ENCODE peak calls at places on chromosomes 13 and 19, in four cellular contexts. E is K562, T is SK-N-SH, K is GM12878. C is an unnamed sample.

GRCh38 chr19:53076984-53077383 is 26.2 kb downstream of the ZNF160 start:
- DNase-seq in T (peak; percentile 72), E (peak; percentile 20), K (no peak), C (peak; percentile 91)

GRCh38 chr19:13850910-13851753 is 25.8 kb upstream of the NANOS3 start:
- DNase-seq in T (peak; percentile 42), E (peak; percentile 76), K (no peak), C (no peak)

GRCh38 chr19:43765109-43765876 is 10.5 kb upstream of the SMG9 start:
- DNase-seq in E (peak; percentile 37), T (no peak), K (peak; percentile 95), C (no peak)

GRCh38 chr13:21671793-21672680 is 1.2 kb downstream of the FGF9 start:
- DNase-seq in K (no peak), T (peak; percentile 31), E (no peak), C (no peak)

GRCh38 chr19:2474232-2475017 is 1.5 kb upstream of the GADD45B start:
- DNase-seq in T (peak; percentile 95), E (peak; percentile 87), K (no peak), C (peak; percentile 92)

GRCh38 chr13:23871616-23872220 is 17.5 kb downstream of the MIPEP start:
- DNase-seq in T (peak; percentile 46), E (peak; percentile 12), K (no peak), C (no peak)

GRCh38 chr19:43901395-43902390 is 33.4 kb downstream of the ZNF45 start:
- DNase-seq in K (peak; percentile 61), E (peak; percentile 77), T (peak; percentile 78), C (peak; percentile 79)

GRCh38 chr19:29404015-29404414 is 121.8 kb upstream of the VSTM2B start:
- DNase-seq in E (no peak), K (no peak), T (no peak), C (no peak)

GRCh38 chr19:46610851-46611770 is 10.0 kb downstream of the CALM3 start:
- DNase-seq in K (no peak), E (no peak), T (peak; percentile 10), C (peak; percentile 8)

GRCh38 chr13:27658569-27658968 is 36.9 kb downstream of the POLR1D start:
- DNase-seq in T (no peak), E (no peak), K (no peak), C (no peak)

GRCh38 chr13:103694033-103694432 is 627.8 kb upstream of the SLC10A2 start:
- DNase-seq in K (no peak), T (no peak), E (no peak), C (peak; percentile 23)

GRCh38 chr19:34310494-34310981 is 54.5 kb upstream of the GPI start:
- DNase-seq in T (no peak), E (no peak), K (no peak), C (no peak)

GRCh38 chr13:33176526-33176925 is 109.0 kb downstream of the STARD13 start:
- DNase-seq in T (no peak), K (no peak), E (no peak), C (no peak)

GRCh38 chr13:44306401-44307192 is 67.0 kb upstream of the SERP2 start:
- DNase-seq in K (no peak), T (no peak), E (no peak), C (peak; percentile 38)

GRCh38 chr13:76035711-76036110 is 399.6 kb downstream of the LMO7 start:
- DNase-seq in K (no peak), E (no peak), T (no peak), C (no peak)

GRCh38 chr13:75877092-75877491 is 241.0 kb downstream of the LMO7 start:
- DNase-seq in E (no peak), K (no peak), T (no peak), C (no peak)

GRCh38 chr19:54179921-54180452 is 7.0 kb upstream of the TMC4 start:
- DNase-seq in T (peak; percentile 66), K (no peak), E (peak; percentile 25), C (peak; percentile 94)

GRCh38 chr13:105334211-105334610 is 1201.3 kb downstream of the EFNB2 start:
- DNase-seq in E (no peak), K (no peak), T (no peak), C (no peak)

GRCh38 chr13:64938660-64939059 is 2291.5 kb downstream of the PCDH9 start:
- DNase-seq in K (no peak), E (no peak), T (no peak), C (no peak)

GRCh38 chr19:1169921-1170885 is 3.9 kb downstream of the SBNO2 start:
- DNase-seq in T (peak; percentile 87), E (no peak), K (no peak), C (peak; percentile 14)

GRCh38 chr13:73268306-73268705 is 209.5 kb downstream of the KLF5 start:
- DNase-seq in T (no peak), E (no peak), K (no peak), C (no peak)

GRCh38 chr19:55152017-55152416 is 3.0 kb upstream of the TNNT1 start:
- DNase-seq in K (no peak), E (no peak), T (no peak), C (no peak)

GRCh38 chr13:20815469-20815868 is 41.7 kb upstream of the EEF1AKMT1 start:
- DNase-seq in E (no peak), K (no peak), T (no peak), C (no peak)

GRCh38 chr19:16661480-16662034 is 618 bp downstream of the TMEM38A start:
- DNase-seq in E (peak; percentile 26), K (no peak), T (peak; percentile 36), C (peak; percentile 54)

GRCh38 chr13:86907116-86907515 is 764.1 kb upstream of the SLITRK5 start:
- DNase-seq in T (no peak), K (no peak), E (no peak), C (no peak)

GRCh38 chr13:98780451-98780850 is 28.0 kb upstream of the SLC15A1 start:
- DNase-seq in K (no peak), T (no peak), E (no peak), C (no peak)

GRCh38 chr13:39835253-39835652 is 179.8 kb downstream of the COG6 start:
- DNase-seq in T (no peak), K (no peak), E (no peak), C (no peak)

GRCh38 chr13:113941571-113942191 is 32.2 kb downstream of the C13orf46 start:
- DNase-seq in E (no peak), T (peak; percentile 20), K (no peak), C (no peak)

GRCh38 chr13:72463561-72463960 is 263.9 kb downstream of the MZT1 start:
- DNase-seq in K (no peak), T (no peak), E (no peak), C (no peak)

GRCh38 chr19:28793391-28794168 is 419.4 kb downstream of the UQCRFS1 start:
- DNase-seq in T (no peak), E (no peak), K (no peak), C (peak; percentile 51)

GRCh38 chr13:113860579-113861432 is 3.1 kb downstream of the GAS6 start:
- DNase-seq in K (no peak), T (no peak), E (peak; percentile 73), C (peak; percentile 80)

GRCh38 chr13:58994778-58995177 is 1169.0 kb downstream of the DIAPH3 start:
- DNase-seq in K (no peak), E (no peak), T (no peak), C (no peak)

GRCh38 chr13:32752997-32753606 is 166.8 kb downstream of the PDS5B start:
- DNase-seq in E (no peak), T (no peak), K (no peak), C (no peak)

GRCh38 chr13:42930136-42930535 is 61.9 kb downstream of the EPSTI1 start:
- DNase-seq in K (no peak), T (no peak), E (no peak), C (no peak)

GRCh38 chr19:52048604-52049493 is at the start of gene ZNF432:
- DNase-seq in T (peak; percentile 83), E (peak; percentile 85), K (peak; percentile 64), C (peak; percentile 97)

GRCh38 chr19:33273881-33274662 is 28.3 kb downstream of the CEBPA start:
- DNase-seq in K (no peak), T (no peak), E (no peak), C (no peak)
- TF ChIP-seq USF1 in K (no peak), T (no peak), E (no peak), C (no peak)

GRCh38 chr13:53191091-53191490 is 162.5 kb downstream of the OLFM4 start:
- DNase-seq in K (no peak), E (no peak), T (no peak), C (no peak)
- TF ChIP-seq USF1 in K (no peak), E (no peak), T (no peak), C (no peak)

GRCh38 chr13:97257228-97257755 is 35.2 kb downstream of the MBNL2 start:
- DNase-seq in E (no peak), T (no peak), K (no peak), C (no peak)

GRCh38 chr13:97253581-97254293 is 31.6 kb downstream of the MBNL2 start:
- DNase-seq in K (no peak), T (no peak), E (no peak), C (no peak)

GRCh38 chr13:97254809-97255208 is 32.7 kb downstream of the MBNL2 start:
- DNase-seq in E (no peak), T (no peak), K (no peak), C (no peak)

GRCh38 chr13:97256343-97256783 is 34.2 kb downstream of the MBNL2 start:
- DNase-seq in E (peak; percentile 20), K (no peak), T (no peak), C (no peak)

GRCh38 chr13:97255515-97255999 is 33.4 kb downstream of the MBNL2 start:
- DNase-seq in K (no peak), E (no peak), T (no peak), C (no peak)
- TF ChIP-seq USF1 in K (no peak), E (no peak), T (no peak), C (no peak)

DNA sequence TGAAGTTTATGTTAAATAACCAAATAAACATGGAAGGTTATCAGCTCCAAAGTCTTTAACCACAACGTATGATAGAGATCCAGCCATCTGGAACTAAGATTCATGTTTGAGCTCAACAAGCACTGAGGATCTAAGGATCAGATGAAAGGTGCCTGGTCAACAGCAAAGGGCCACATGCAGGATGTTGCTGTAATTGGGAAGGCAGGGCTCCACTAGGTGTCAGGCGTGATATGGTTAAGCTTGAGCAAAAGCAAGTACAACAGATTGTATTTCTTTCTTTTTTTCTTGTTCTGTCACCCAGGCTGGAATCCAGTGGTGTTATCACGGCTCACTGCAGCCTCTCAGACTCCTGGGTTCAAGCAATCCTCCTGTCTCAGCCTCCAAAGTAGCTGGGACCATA is 12.0 kb downstream of the EBPL start:
- DNase-seq in T (no peak), K (no peak), E (no peak), C (no peak)
- TF ChIP-seq USF1 in T (no peak), K (no peak), E (no peak), C (no peak)

GRCh38 chr13:30306762-30307193 is 573 bp downstream of the KATNAL1 start:
- DNase-seq in K (peak; percentile 66), T (peak; percentile 93), E (peak; percentile 72), C (peak; percentile 93)
- TF ChIP-seq USF1 in K (no peak), T (no peak), E (no peak), C (no peak)

GRCh38 chr19:18223860-18224524 is 2.2 kb downstream of the PDE4C start:
- DNase-seq in T (peak; percentile 89), K (no peak), E (peak; percentile 93), C (peak; percentile 95)
- TF ChIP-seq USF1 in T (no peak), K (no peak), E (peak; percentile 39), C (no peak)

C was measured in WTC11.